ENCODE peak calls at places on chromosomes 1 and 21, in nine cellular contexts. X is SHP77; C is germinal center; R is NCI-H1436; Y is stimulated activated CD8-positive, alpha-beta memory T cell treated with anti-CD3 and anti-CD28 coated beads, Interleukin-4, amount 100 ng/mL, for 4 hours; E is fibroblast of lung; G is T-helper 17 cell; L is GM03348; T is HTR-8/SVneo. D is an unnamed sample.

GRCh38 chr1:9449106-9449627 is 90.1 kb upstream of the SLC25A33 start:
- DNase-seq in R (no peak), G (no peak), C (no peak), Y (no peak), T (peak), X (no peak), L (peak), E (peak), D (no peak)

GRCh38 chr1:7704214-7705047 is 66.7 kb upstream of the VAMP3 start:
- DNase-seq in C (peak), X (peak), E (peak), G (peak), T (peak), R (peak), L (peak), Y (peak), D (no peak)

GRCh38 chr1:66618390-66618789 is 84.4 kb downstream of the SGIP1 start:
- DNase-seq in Y (no peak), C (no peak), R (no peak), E (no peak), G (no peak), L (peak), X (no peak), T (no peak), D (no peak)

GRCh38 chr21:31460985-31461384 is 116.9 kb upstream of the TIAM1 start:
- DNase-seq in L (no peak), R (no peak), T (no peak), E (no peak), G (no peak), C (no peak), Y (no peak), X (no peak), D (no peak)

GRCh38 chr1:22418852-22419480 is 32.7 kb upstream of the ZBTB40 start:
- DNase-seq in L (peak), G (no peak), E (peak), C (no peak), R (no peak), X (peak), Y (no peak), T (no peak), D (no peak)

GRCh38 chr21:37338671-37339526 is 27.7 kb upstream of the DYRK1A start:
- DNase-seq in X (peak), G (no peak), T (peak), E (peak), R (no peak), L (peak), Y (no peak), C (no peak), D (no peak)

GRCh38 chr1:106435269-106435668 is 621.2 kb upstream of the PRMT6 start:
- DNase-seq in C (no peak), X (no peak), R (no peak), E (no peak), G (no peak), T (no peak), Y (no peak), L (no peak), D (peak)

GRCh38 chr1:201655910-201656669 is 117.2 kb downstream of the NAV1 start:
- DNase-seq in L (peak), E (no peak), G (no peak), R (no peak), X (no peak), C (no peak), Y (no peak), T (no peak), D (no peak)

GRCh38 chr1:8473892-8474300 is 156.0 kb downstream of the SLC45A1 start:
- DNase-seq in T (no peak), G (no peak), L (no peak), X (no peak), R (peak), E (no peak), C (no peak), Y (no peak), D (no peak)

GRCh38 chr1:10860218-10860617 is 63.8 kb upstream of the CASZ1 start:
- DNase-seq in R (no peak), X (no peak), C (no peak), L (no peak), Y (no peak), T (no peak), G (no peak), E (no peak), D (no peak)

GRCh38 chr21:39531777-39532333 is 80.1 kb downstream of the SH3BGR start:
- DNase-seq in X (no peak), L (no peak), C (no peak), R (no peak), Y (no peak), G (no peak), E (no peak), T (no peak), D (no peak)

GRCh38 chr1:180155202-180155682 is 573 bp downstream of the QSOX1 start:
- DNase-seq in C (no peak), T (no peak), R (no peak), Y (no peak), L (peak), G (no peak), E (no peak), X (no peak), D (peak)

GRCh38 chr1:156556354-156556753 is 16.0 kb downstream of the IQGAP3 start:
- DNase-seq in Y (no peak), E (no peak), R (no peak), X (peak), T (no peak), G (no peak), C (no peak), L (no peak), D (no peak)

GRCh38 chr1:203368624-203369451 is 17.9 kb upstream of the FMOD start:
- DNase-seq in C (no peak), Y (no peak), E (peak), L (peak), X (no peak), T (peak), R (no peak), G (no peak), D (no peak)

GRCh38 chr1:111466480-111466879 is 7.3 kb upstream of the C1orf162 start:
- DNase-seq in R (no peak), C (no peak), X (no peak), L (no peak), E (no peak), T (no peak), Y (no peak), G (no peak), D (no peak)

GRCh38 chr21:26224351-26224750 is 53.8 kb upstream of the APP start:
- DNase-seq in E (no peak), T (no peak), Y (no peak), L (no peak), X (no peak), G (no peak), C (no peak), R (no peak), D (no peak)

GRCh38 chr1:211335507-211336157 is 9.0 kb downstream of the TRAF5 start:
- DNase-seq in Y (no peak), G (no peak), R (no peak), L (no peak), X (no peak), C (peak), T (no peak), E (no peak), D (peak)

GRCh38 chr1:54325705-54326461 is 80.3 kb downstream of the SSBP3 start:
- DNase-seq in C (no peak), Y (no peak), R (peak), G (no peak), L (no peak), X (no peak), E (no peak), T (no peak), D (no peak)

GRCh38 chr1:8031176-8031785 is 5.2 kb upstream of the ERRFI1 start:
- DNase-seq in E (no peak), X (no peak), G (no peak), T (no peak), C (peak), L (peak), R (no peak), Y (no peak), D (peak)

GRCh38 chr1:109644670-109645069 is 11.2 kb upstream of the GSTM4 start:
- DNase-seq in C (no peak), E (no peak), G (no peak), X (no peak), T (no peak), R (no peak), L (no peak), Y (no peak), D (no peak)

GRCh38 chr1:94541175-94542087 is at the start of gene F3:
- DNase-seq in E (peak), R (peak), L (peak), T (peak), C (peak), G (no peak), X (peak), Y (peak), D (no peak)

GRCh38 chr1:91725961-91726704 is 159.8 kb downstream of the TGFBR3 start:
- DNase-seq in Y (no peak), E (peak), R (no peak), G (no peak), X (no peak), C (no peak), T (no peak), L (peak), D (no peak)

GRCh38 chr1:25610822-25611630 is 5.6 kb upstream of the MAN1C1 start:
- DNase-seq in E (no peak), G (no peak), C (no peak), Y (no peak), X (no peak), L (peak), T (no peak), R (no peak), D (peak)

GRCh38 chr1:43979528-43980254 is 681 bp downstream of the B4GALT2 start:
- DNase-seq in X (no peak), R (no peak), G (no peak), C (no peak), L (peak), Y (no peak), T (no peak), E (peak), D (peak)

GRCh38 chr1:2411801-2412394 is 466 bp downstream of the PEX10 start:
- DNase-seq in C (no peak), T (peak), Y (no peak), R (no peak), X (no peak), L (no peak), G (no peak), E (peak), D (no peak)

GRCh38 chr1:229514578-229515275 is 6.6 kb upstream of the NUP133 start:
- DNase-seq in T (peak), R (peak), E (peak), Y (peak), L (peak), C (peak), G (peak), X (peak), D (peak)

GRCh38 chr1:197464039-197464438 is 196.0 kb downstream of the CRB1 start:
- DNase-seq in Y (no peak), C (no peak), E (peak), G (no peak), L (peak), T (no peak), R (no peak), X (no peak), D (no peak)